ENCODE peak calls at places on chromosomes 12 and 14, in six cellular contexts. One of them, this sample, is unnamed.
A peak's percentile ranks its signal among the peaks of the same experiment; 100 is the strongest.

GRCh38 chr14:23568600-23569310 is 1.2 kb upstream of the AP1G2 start:
- DNase-seq in K562: no peak
- DNase-seq in GM23338: peak; percentile 79
- DNase-seq in transverse colon: no peak
- DNase-seq in GM12892: no peak
- DNase-seq in Panc1: no peak
- DNase-seq in this sample: peak; percentile 58

GRCh38 chr14:54572316-54572715 is 5.4 kb downstream of the SAMD4A start:
- DNase-seq in K562: peak; percentile 29
- DNase-seq in GM23338: peak; percentile 88
- DNase-seq in transverse colon: no peak
- DNase-seq in GM12892: no peak
- DNase-seq in Panc1: no peak
- DNase-seq in this sample: no peak

GRCh38 chr14:45284802-45285201 is 31.8 kb upstream of the MIS18BP1 start:
- DNase-seq in K562: peak; percentile 5
- DNase-seq in GM23338: peak; percentile 51
- DNase-seq in transverse colon: no peak
- DNase-seq in GM12892: no peak
- DNase-seq in Panc1: no peak
- DNase-seq in this sample: no peak

GRCh38 chr14:35240233-35240632 is 51.9 kb upstream of the PSMA6 start:
- DNase-seq in K562: no peak
- DNase-seq in GM23338: no peak
- DNase-seq in transverse colon: no peak
- DNase-seq in GM12892: no peak
- DNase-seq in Panc1: no peak
- DNase-seq in this sample: no peak

GRCh38 chr14:68636597-68636996 is 156.3 kb downstream of the ZFP36L1 start:
- DNase-seq in K562: no peak
- DNase-seq in GM23338: no peak
- DNase-seq in transverse colon: no peak
- DNase-seq in GM12892: no peak
- DNase-seq in Panc1: no peak
- DNase-seq in this sample: no peak

GRCh38 chr12:53186745-53187144 is 6.0 kb upstream of the CSAD start:
- DNase-seq in K562: peak; percentile 4
- DNase-seq in GM23338: no peak
- DNase-seq in transverse colon: no peak
- DNase-seq in GM12892: no peak
- DNase-seq in Panc1: no peak
- DNase-seq in this sample: no peak

GRCh38 chr14:32300146-32300545 is 29.0 kb upstream of the AKAP6 start:
- DNase-seq in K562: no peak
- DNase-seq in GM23338: no peak
- DNase-seq in transverse colon: no peak
- DNase-seq in GM12892: no peak
- DNase-seq in Panc1: no peak
- DNase-seq in this sample: no peak

GRCh38 chr12:46839964-46840363 is 14.2 kb upstream of the SLC38A4 start:
- DNase-seq in K562: no peak
- DNase-seq in GM23338: no peak
- DNase-seq in transverse colon: no peak
- DNase-seq in GM12892: no peak
- DNase-seq in Panc1: no peak
- DNase-seq in this sample: no peak

GRCh38 chr12:106722854-106723253 is 51.6 kb upstream of the RIC8B start:
- DNase-seq in K562: no peak
- DNase-seq in GM23338: peak; percentile 69
- DNase-seq in transverse colon: no peak
- DNase-seq in GM12892: no peak
- DNase-seq in Panc1: no peak
- DNase-seq in this sample: no peak

GRCh38 chr12:5248230-5248629 is 183.7 kb upstream of the NTF3 start:
- DNase-seq in K562: no peak
- DNase-seq in GM23338: no peak
- DNase-seq in transverse colon: no peak
- DNase-seq in GM12892: no peak
- DNase-seq in Panc1: no peak
- DNase-seq in this sample: no peak

GRCh38 chr12:68292157-68292940 is 38.9 kb upstream of the IL22 start:
- DNase-seq in K562: no peak
- DNase-seq in GM23338: no peak
- DNase-seq in transverse colon: no peak
- DNase-seq in GM12892: no peak
- DNase-seq in Panc1: no peak
- DNase-seq in this sample: no peak

GRCh38 chr12:89949457-89950195 is 241.0 kb upstream of the ATP2B1 start:
- DNase-seq in K562: no peak
- DNase-seq in GM23338: peak; percentile 34
- DNase-seq in transverse colon: peak; percentile 45
- DNase-seq in GM12892: peak; percentile 22
- DNase-seq in Panc1: peak; percentile 39
- DNase-seq in this sample: no peak

GRCh38 chr14:92651793-92652382 is 96.5 kb downstream of the LGMN start:
- DNase-seq in K562: no peak
- DNase-seq in GM23338: no peak
- DNase-seq in transverse colon: peak; percentile 44
- DNase-seq in GM12892: peak; percentile 50
- DNase-seq in Panc1: no peak
- DNase-seq in this sample: peak; percentile 82

GRCh38 chr12:96198970-96199369 is 4.8 kb downstream of the ELK3 start:
- DNase-seq in K562: no peak
- DNase-seq in GM23338: no peak
- DNase-seq in transverse colon: no peak
- DNase-seq in GM12892: no peak
- DNase-seq in Panc1: no peak
- DNase-seq in this sample: no peak

GRCh38 chr12:93113317-93114006 is 184.4 kb upstream of the EEA1 start:
- DNase-seq in K562: no peak
- DNase-seq in GM23338: no peak
- DNase-seq in transverse colon: no peak
- DNase-seq in GM12892: no peak
- DNase-seq in Panc1: no peak
- DNase-seq in this sample: no peak

GRCh38 chr12:88207921-88208640 is 66.0 kb downstream of the TMTC3 start:
- DNase-seq in K562: no peak
- DNase-seq in GM23338: no peak
- DNase-seq in transverse colon: no peak
- DNase-seq in GM12892: no peak
- DNase-seq in Panc1: no peak
- DNase-seq in this sample: peak; percentile 31

GRCh38 chr12:132695431-132695830 is 8.0 kb downstream of the PXMP2 start:
- DNase-seq in K562: no peak
- DNase-seq in GM23338: no peak
- DNase-seq in transverse colon: no peak
- DNase-seq in GM12892: no peak
- DNase-seq in Panc1: no peak
- DNase-seq in this sample: no peak

GRCh38 chr14:76782115-76782884 is 21.0 kb downstream of the VASH1 start:
- DNase-seq in K562: no peak
- DNase-seq in GM23338: no peak
- DNase-seq in transverse colon: no peak
- DNase-seq in GM12892: no peak
- DNase-seq in Panc1: no peak
- DNase-seq in this sample: no peak

GRCh38 chr12:128228581-128228980 is 38.4 kb upstream of the TMEM132C start:
- DNase-seq in K562: no peak
- DNase-seq in GM23338: no peak
- DNase-seq in transverse colon: no peak
- DNase-seq in GM12892: no peak
- DNase-seq in Panc1: no peak
- DNase-seq in this sample: no peak

GRCh38 chr12:71840226-71840847 is 778 bp downstream of the TBC1D15 start:
- DNase-seq in K562: peak; percentile 56
- DNase-seq in GM23338: peak; percentile 16
- DNase-seq in transverse colon: no peak
- DNase-seq in GM12892: no peak
- DNase-seq in Panc1: peak; percentile 30
- DNase-seq in this sample: no peak

GRCh38 chr14:22976620-22977433 is 5.5 kb downstream of the AJUBA start:
- DNase-seq in K562: peak; percentile 47
- DNase-seq in GM23338: peak; percentile 62
- DNase-seq in transverse colon: peak; percentile 31
- DNase-seq in GM12892: no peak
- DNase-seq in Panc1: no peak
- DNase-seq in this sample: peak; percentile 50

GRCh38 chr14:89452281-89452680 is 35.2 kb upstream of the FOXN3 start:
- DNase-seq in K562: no peak
- DNase-seq in GM23338: no peak
- DNase-seq in transverse colon: no peak
- DNase-seq in GM12892: no peak
- DNase-seq in Panc1: no peak
- DNase-seq in this sample: no peak

GRCh38 chr12:19458733-19459132 is 19.4 kb downstream of the AEBP2 start:
- DNase-seq in K562: no peak
- DNase-seq in GM23338: no peak
- DNase-seq in transverse colon: no peak
- DNase-seq in GM12892: no peak
- DNase-seq in Panc1: no peak
- DNase-seq in this sample: no peak

GRCh38 chr14:92760524-92760805 is 12.0 kb upstream of the LGMN start:
- DNase-seq in K562: no peak
- DNase-seq in GM23338: no peak
- DNase-seq in transverse colon: no peak
- DNase-seq in GM12892: no peak
- DNase-seq in Panc1: no peak
- DNase-seq in this sample: no peak

GRCh38 chr14:63896278-63896720 is 43.5 kb downstream of the SYNE2 start:
- DNase-seq in K562: no peak
- DNase-seq in GM23338: no peak
- DNase-seq in transverse colon: peak; percentile 67
- DNase-seq in GM12892: no peak
- DNase-seq in Panc1: no peak
- DNase-seq in this sample: no peak

GRCh38 chr12:64893961-64894360 is 69.5 kb downstream of the TBC1D30 start:
- DNase-seq in K562: no peak
- DNase-seq in GM23338: no peak
- DNase-seq in transverse colon: no peak
- DNase-seq in GM12892: no peak
- DNase-seq in Panc1: peak; percentile 20
- DNase-seq in this sample: no peak

GRCh38 chr14:31879661-31880348 is 197.3 kb upstream of the ARHGAP5 start:
- DNase-seq in K562: no peak
- DNase-seq in GM23338: no peak
- DNase-seq in transverse colon: no peak
- DNase-seq in GM12892: no peak
- DNase-seq in Panc1: no peak
- DNase-seq in this sample: no peak

GRCh38 chr12:100797246-100797645 is 2.7 kb downstream of the ANO4 start:
- DNase-seq in K562: no peak
- DNase-seq in GM23338: peak; percentile 37
- DNase-seq in transverse colon: no peak
- DNase-seq in GM12892: no peak
- DNase-seq in Panc1: no peak
- DNase-seq in this sample: no peak

GRCh38 chr12:99259040-99259934 is 388.3 kb upstream of the GARIN6 start:
- DNase-seq in K562: no peak
- DNase-seq in GM23338: peak; percentile 21
- DNase-seq in transverse colon: no peak
- DNase-seq in GM12892: no peak
- DNase-seq in Panc1: no peak
- DNase-seq in this sample: no peak

GRCh38 chr12:51450333-51450732 is 25.7 kb downstream of the SLC4A8 start:
- DNase-seq in K562: no peak
- DNase-seq in GM23338: no peak
- DNase-seq in transverse colon: no peak
- DNase-seq in GM12892: no peak
- DNase-seq in Panc1: no peak
- DNase-seq in this sample: no peak
- TF ChIP-seq POLR2AphosphoS5 in K562: no peak
- TF ChIP-seq POLR2AphosphoS5 in GM23338: no peak
- TF ChIP-seq POLR2AphosphoS5 in transverse colon: no peak
- TF ChIP-seq POLR2AphosphoS5 in GM12892: no peak
- TF ChIP-seq POLR2AphosphoS5 in Panc1: no peak
- TF ChIP-seq POLR2AphosphoS5 in this sample: no peak

GRCh38 chr12:7018350-7019042 is at the start of gene LPCAT3:
- DNase-seq in K562: peak; percentile 91
- DNase-seq in GM23338: peak; percentile 98
- DNase-seq in transverse colon: peak; percentile 98
- DNase-seq in GM12892: peak; percentile 90
- DNase-seq in Panc1: peak; percentile 71
- DNase-seq in this sample: peak; percentile 88
- TF ChIP-seq POLR2AphosphoS5 in K562: peak; percentile 16
- TF ChIP-seq POLR2AphosphoS5 in GM23338: peak; percentile 89
- TF ChIP-seq POLR2AphosphoS5 in transverse colon: peak; percentile 91
- TF ChIP-seq POLR2AphosphoS5 in GM12892: peak; percentile 52
- TF ChIP-seq POLR2AphosphoS5 in Panc1: peak; percentile 45
- TF ChIP-seq POLR2AphosphoS5 in this sample: peak; percentile 23

DNA sequence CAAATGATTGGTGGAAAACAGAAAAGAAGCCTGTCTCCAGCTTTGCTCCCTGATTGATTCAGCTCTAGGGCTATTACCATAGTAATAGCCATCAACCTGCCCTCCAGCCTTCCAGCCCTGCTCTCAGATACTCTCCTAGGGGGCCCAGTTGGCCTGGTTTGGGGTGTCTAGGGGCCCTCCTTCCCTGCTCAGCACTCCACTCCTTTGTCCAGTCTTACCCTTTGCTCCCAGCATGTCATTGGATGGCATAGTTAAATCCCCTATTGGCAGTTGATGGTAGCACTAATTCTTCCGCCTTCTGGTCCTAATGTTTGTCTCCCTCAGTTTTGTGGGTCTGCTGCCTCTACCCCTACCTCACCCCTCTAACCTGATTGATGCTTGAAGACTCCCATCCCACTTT is 175.4 kb upstream of the PELI2 start:
- DNase-seq in K562: no peak
- DNase-seq in GM23338: peak; percentile 28
- DNase-seq in transverse colon: no peak
- DNase-seq in GM12892: no peak
- DNase-seq in Panc1: no peak
- DNase-seq in this sample: no peak
- TF ChIP-seq POLR2AphosphoS5 in K562: no peak
- TF ChIP-seq POLR2AphosphoS5 in GM23338: no peak
- TF ChIP-seq POLR2AphosphoS5 in transverse colon: no peak
- TF ChIP-seq POLR2AphosphoS5 in GM12892: no peak
- TF ChIP-seq POLR2AphosphoS5 in Panc1: no peak
- TF ChIP-seq POLR2AphosphoS5 in this sample: no peak

GRCh38 chr12:49277466-49277865 is 12.6 kb downstream of the TUBA1C start:
- DNase-seq in K562: no peak
- DNase-seq in GM23338: no peak
- DNase-seq in transverse colon: no peak
- DNase-seq in GM12892: no peak
- DNase-seq in Panc1: no peak
- DNase-seq in this sample: no peak

GRCh38 chr12:49272790-49273725 is 8.2 kb downstream of the TUBA1C start:
- DNase-seq in K562: no peak
- DNase-seq in GM23338: no peak
- DNase-seq in transverse colon: no peak
- DNase-seq in GM12892: no peak
- DNase-seq in Panc1: no peak
- DNase-seq in this sample: no peak

GRCh38 chr12:49274396-49275069 is 9.7 kb downstream of the TUBA1C start:
- DNase-seq in K562: no peak
- DNase-seq in GM23338: no peak
- DNase-seq in transverse colon: no peak
- DNase-seq in GM12892: no peak
- DNase-seq in Panc1: no peak
- DNase-seq in this sample: no peak

GRCh38 chr12:49276304-49277290 is 11.7 kb downstream of the TUBA1C start:
- DNase-seq in K562: no peak
- DNase-seq in GM23338: no peak
- DNase-seq in transverse colon: no peak
- DNase-seq in GM12892: no peak
- DNase-seq in Panc1: no peak
- DNase-seq in this sample: no peak

GRCh38 chr12:49273726-49274395 is 9.0 kb downstream of the TUBA1C start:
- DNase-seq in K562: no peak
- DNase-seq in GM23338: no peak
- DNase-seq in transverse colon: no peak
- DNase-seq in GM12892: no peak
- DNase-seq in Panc1: no peak
- DNase-seq in this sample: no peak
- TF ChIP-seq POLR2AphosphoS5 in K562: no peak
- TF ChIP-seq POLR2AphosphoS5 in GM23338: no peak
- TF ChIP-seq POLR2AphosphoS5 in transverse colon: no peak
- TF ChIP-seq POLR2AphosphoS5 in GM12892: peak; percentile 66
- TF ChIP-seq POLR2AphosphoS5 in Panc1: peak; percentile 65
- TF ChIP-seq POLR2AphosphoS5 in this sample: peak; percentile 71